ENCODE peak calls at places on chromosomes 12 and 14, in ten cellular contexts. C is stomach, O is GM23338, Q is sigmoid colon, N is spleen, J is transverse colon, U is endothelial cell of umbilical vein, D is esophagus muscularis mucosa, H is HCT116, P is Panc1. Y is an unnamed sample.

GRCh38 chr12:38921025-38921677 is 15.8 kb upstream of the CPNE8 start:
- DNase-seq in C (peak), O (peak), Q (no peak), N (no peak), J (peak), U (peak), D (no peak), H (peak), P (peak), Y (no peak)

GRCh38 chr12:24360057-24360456 is 410.6 kb upstream of the SOX5 start:
- DNase-seq in C (no peak), O (no peak), Q (no peak), N (no peak), J (no peak), U (no peak), D (no peak), H (no peak), P (no peak), Y (no peak)

GRCh38 chr14:71117839-71118743 is 210.8 kb downstream of the PCNX1 start:
- DNase-seq in C (no peak), O (peak), Q (no peak), N (no peak), J (peak), U (no peak), D (no peak), H (no peak), P (no peak), Y (no peak)

GRCh38 chr14:86799244-86799647 is 1193.7 kb downstream of the GALC start:
- DNase-seq in C (no peak), O (no peak), Q (no peak), N (no peak), J (no peak), U (no peak), D (no peak), H (no peak), P (no peak), Y (no peak)

GRCh38 chr14:22428681-22429315 is 160.2 kb downstream of the DAD1 start:
- DNase-seq in C (no peak), O (no peak), Q (no peak), N (no peak), J (no peak), U (peak), D (no peak), H (no peak), P (no peak), Y (no peak)

GRCh38 chr12:91111366-91112321 is at the start of gene LUM:
- DNase-seq in C (no peak), O (peak), Q (no peak), N (no peak), J (no peak), U (peak), D (no peak), H (no peak), P (no peak), Y (no peak)

GRCh38 chr12:40016960-40017359 is 88.9 kb downstream of the SLC2A13 start:
- DNase-seq in C (no peak), O (no peak), Q (no peak), N (no peak), J (peak), U (no peak), D (no peak), H (no peak), P (no peak), Y (no peak)

GRCh38 chr14:54003064-54003463 is 46.4 kb upstream of the BMP4 start:
- DNase-seq in C (no peak), O (no peak), Q (no peak), N (no peak), J (no peak), U (no peak), D (no peak), H (no peak), P (no peak), Y (no peak)

GRCh38 chr14:103099733-103100280 is 5.3 kb downstream of the EXOC3L4 start:
- DNase-seq in C (no peak), O (no peak), Q (no peak), N (no peak), J (no peak), U (no peak), D (no peak), H (no peak), P (no peak), Y (no peak)

GRCh38 chr14:80269338-80269935 is 58.1 kb upstream of the DIO2 start:
- DNase-seq in C (no peak), O (no peak), Q (no peak), N (no peak), J (no peak), U (peak), D (no peak), H (no peak), P (no peak), Y (no peak)

GRCh38 chr14:51367600-51367931 is 127.5 kb downstream of the TMX1 start:
- DNase-seq in C (no peak), O (no peak), Q (no peak), N (no peak), J (no peak), U (peak), D (no peak), H (no peak), P (no peak), Y (no peak)

GRCh38 chr12:106783515-106783914 is 9.0 kb downstream of the RIC8B start:
- DNase-seq in C (no peak), O (no peak), Q (no peak), N (no peak), J (no peak), U (no peak), D (peak), H (no peak), P (no peak), Y (no peak)

GRCh38 chr12:130157998-130158774 is 4.1 kb upstream of the FZD10 start:
- DNase-seq in C (no peak), O (no peak), Q (no peak), N (no peak), J (no peak), U (no peak), D (no peak), H (no peak), P (no peak), Y (no peak)

GRCh38 chr12:96906849-96907664 is at the start of gene NEDD1:
- DNase-seq in C (peak), O (peak), Q (peak), N (peak), J (peak), U (peak), D (peak), H (peak), P (peak), Y (peak)

GRCh38 chr12:96153131-96153724 is 40.9 kb upstream of the ELK3 start:
- DNase-seq in C (no peak), O (peak), Q (no peak), N (no peak), J (no peak), U (no peak), D (no peak), H (no peak), P (no peak), Y (no peak)

GRCh38 chr12:46944104-46944503 is 118.3 kb upstream of the SLC38A4 start:
- DNase-seq in C (no peak), O (no peak), Q (no peak), N (no peak), J (no peak), U (peak), D (no peak), H (peak), P (no peak), Y (no peak)

GRCh38 chr14:51867753-51868152 is 7.3 kb downstream of the GNG2 start:
- DNase-seq in C (no peak), O (no peak), Q (no peak), N (no peak), J (no peak), U (no peak), D (no peak), H (no peak), P (no peak), Y (no peak)

GRCh38 chr14:105480807-105481801 is 5.6 kb upstream of the CRIP1 start:
- DNase-seq in C (peak), O (peak), Q (peak), N (peak), J (peak), U (peak), D (peak), H (peak), P (no peak), Y (no peak)

GRCh38 chr12:87766044-87766443 is 263.2 kb downstream of the C12orf50 start:
- DNase-seq in C (no peak), O (no peak), Q (no peak), N (no peak), J (no peak), U (no peak), D (no peak), H (no peak), P (no peak), Y (no peak)

GRCh38 chr14:101665478-101666078 is 95.9 kb upstream of the PPP2R5C start:
- DNase-seq in C (no peak), O (peak), Q (no peak), N (no peak), J (peak), U (peak), D (no peak), H (peak), P (peak), Y (no peak)

GRCh38 chr12:3077572-3078081 is 448 bp downstream of the TSPAN9 start:
- DNase-seq in C (peak), O (peak), Q (peak), N (no peak), J (peak), U (no peak), D (no peak), H (no peak), P (no peak), Y (no peak)

GRCh38 chr14:94690486-94690885 is 78.3 kb downstream of the SERPINA3 start:
- DNase-seq in C (no peak), O (no peak), Q (peak), N (peak), J (no peak), U (no peak), D (no peak), H (no peak), P (no peak), Y (no peak)

GRCh38 chr12:11771356-11771755 is 121.9 kb downstream of the ETV6 start:
- DNase-seq in C (no peak), O (peak), Q (no peak), N (no peak), J (no peak), U (no peak), D (no peak), H (no peak), P (no peak), Y (no peak)

GRCh38 chr14:81275995-81276698 is 55.4 kb upstream of the GTF2A1 start:
- DNase-seq in C (no peak), O (no peak), Q (no peak), N (no peak), J (no peak), U (no peak), D (peak), H (no peak), P (no peak), Y (no peak)

GRCh38 chr12:37547611-37548010 is 769.0 kb upstream of the ALG10B start:
- DNase-seq in C (no peak), O (no peak), Q (no peak), N (no peak), J (no peak), U (no peak), D (peak), H (no peak), P (no peak), Y (no peak)

GRCh38 chr12:113170926-113171325 is 14.4 kb downstream of the DDX54 start:
- DNase-seq in C (no peak), O (no peak), Q (no peak), N (no peak), J (no peak), U (no peak), D (no peak), H (no peak), P (no peak), Y (no peak)

GRCh38 chr14:78863143-78863542 is 693.0 kb downstream of the NRXN3 start:
- DNase-seq in C (no peak), O (peak), Q (no peak), N (no peak), J (no peak), U (peak), D (no peak), H (no peak), P (no peak), Y (no peak)

GRCh38 chr12:32118806-32119205 is 12.2 kb downstream of the BICD1 start:
- DNase-seq in C (no peak), O (no peak), Q (no peak), N (no peak), J (no peak), U (no peak), D (no peak), H (no peak), P (no peak), Y (no peak)

GRCh38 chr12:32116897-32117296 is 10.2 kb downstream of the BICD1 start:
- DNase-seq in C (no peak), O (no peak), Q (no peak), N (no peak), J (no peak), U (no peak), D (no peak), H (no peak), P (no peak), Y (no peak)

GRCh38 chr12:32120419-32120818 is 13.8 kb downstream of the BICD1 start:
- DNase-seq in C (no peak), O (peak), Q (no peak), N (no peak), J (no peak), U (peak), D (no peak), H (no peak), P (no peak), Y (no peak)

GRCh38 chr12:32110942-32111341 is 4.3 kb downstream of the BICD1 start:
- DNase-seq in C (no peak), O (no peak), Q (no peak), N (no peak), J (no peak), U (no peak), D (no peak), H (no peak), P (no peak), Y (no peak)

GRCh38 chr12:32115404-32116104 is 8.9 kb downstream of the BICD1 start:
- DNase-seq in C (peak), O (no peak), Q (peak), N (no peak), J (peak), U (peak), D (no peak), H (peak), P (peak), Y (no peak)
- H3K4me3 ChIP-seq in C (no peak), O (no peak), Q (peak), N (no peak), J (no peak), U (no peak), D (no peak), H (no peak), P (no peak), Y (no peak)

DNA sequence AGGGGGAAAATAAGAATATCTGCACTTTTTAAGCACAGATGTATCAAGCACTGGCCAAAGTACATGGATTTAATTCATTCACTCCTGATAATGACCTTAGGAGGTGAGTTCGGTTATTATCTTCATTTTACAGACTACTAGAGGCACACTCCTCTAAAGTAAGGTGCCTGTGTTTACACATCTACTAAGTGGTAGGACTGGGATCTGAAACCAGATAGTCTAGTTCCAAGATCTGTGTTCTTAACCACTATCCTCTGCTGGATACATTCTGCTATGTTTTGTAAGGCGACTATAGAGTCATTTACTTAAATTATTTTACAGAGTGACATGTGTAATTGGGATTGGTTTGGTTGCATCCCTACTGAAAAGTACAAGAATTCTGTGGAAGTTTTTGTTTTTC is 175.3 kb downstream of the ESR2 start:
- DNase-seq in C (no peak), O (no peak), Q (no peak), N (no peak), J (no peak), U (no peak), D (no peak), H (no peak), P (no peak), Y (no peak)
- TF ChIP-seq POLR2AphosphoS5 in C (no peak), O (no peak), Q (no peak), N (no peak), J (no peak), U (no peak), D (no peak), H (no peak), P (no peak), Y (no peak)

GRCh38 chr12:32680787-32681186 is 1.7 kb downstream of the DNM1L start:
- DNase-seq in C (no peak), O (no peak), Q (no peak), N (no peak), J (no peak), U (no peak), D (no peak), H (no peak), P (no peak), Y (no peak)
- H3K4me3 ChIP-seq in C (peak), O (peak), Q (peak), N (no peak), J (no peak), U (no peak), D (peak), H (no peak), P (peak), Y (no peak)

GRCh38 chr12:65721541-65722190 is 102.6 kb upstream of the HMGA2 start:
- DNase-seq in C (no peak), O (no peak), Q (no peak), N (no peak), J (no peak), U (no peak), D (no peak), H (no peak), P (no peak), Y (no peak)
- TF ChIP-seq POLR2AphosphoS5 in C (no peak), O (no peak), Q (no peak), N (no peak), J (no peak), U (no peak), D (no peak), H (no peak), P (no peak), Y (no peak)

DNA sequence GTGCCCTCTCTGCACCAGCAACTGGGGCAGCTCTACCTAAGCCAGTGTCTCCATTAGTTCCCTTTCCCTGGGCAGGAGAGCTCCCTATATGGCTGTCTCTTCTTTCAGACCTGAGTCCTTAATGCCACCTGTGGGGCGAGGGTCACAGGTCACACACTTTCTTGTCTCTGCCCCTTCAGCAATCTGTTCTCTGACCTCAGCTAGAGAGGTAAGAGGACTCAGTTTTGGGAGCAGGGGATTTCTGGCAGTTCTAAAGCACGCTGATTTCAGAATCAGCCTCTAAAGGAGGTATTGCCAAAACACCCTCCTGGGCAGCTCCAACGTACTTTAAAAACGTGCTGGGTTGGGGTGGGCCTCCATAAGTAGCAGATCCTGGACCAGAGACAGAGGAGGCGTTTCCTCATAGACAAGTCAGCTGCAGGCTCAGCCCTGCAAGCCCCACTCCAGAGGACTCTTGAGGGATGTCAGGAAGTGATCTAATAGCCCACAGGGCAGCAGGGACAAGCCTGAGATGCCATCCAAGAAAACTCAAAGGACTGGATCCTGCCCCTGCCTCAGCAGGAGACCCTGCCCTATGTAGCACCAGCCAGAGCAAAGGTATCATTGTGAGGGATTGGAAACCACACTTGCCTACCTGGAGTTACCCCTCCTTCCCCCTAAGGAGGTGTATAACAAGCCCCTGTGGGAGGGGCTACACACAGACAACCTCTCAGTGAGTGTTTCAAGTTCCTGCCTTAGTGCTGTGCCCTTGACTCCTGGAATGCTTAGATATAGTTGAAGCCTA is 8.6 kb downstream of the CTDSP2 start:
- DNase-seq in C (no peak), O (peak), Q (no peak), N (no peak), J (no peak), U (peak), D (no peak), H (no peak), P (no peak), Y (no peak)
- H3K4me3 ChIP-seq in C (no peak), O (peak), Q (no peak), N (no peak), J (no peak), U (no peak), D (peak), H (no peak), P (no peak), Y (peak)

GRCh38 chr14:75132374-75133086 is 5.7 kb upstream of the NEK9 start:
- DNase-seq in C (no peak), O (peak), Q (no peak), N (no peak), J (peak), U (peak), D (no peak), H (peak), P (peak), Y (no peak)
- TF ChIP-seq POLR2AphosphoS5 in C (peak), O (no peak), Q (no peak), N (no peak), J (no peak), U (no peak), D (peak), H (peak), P (no peak), Y (peak)

DNA sequence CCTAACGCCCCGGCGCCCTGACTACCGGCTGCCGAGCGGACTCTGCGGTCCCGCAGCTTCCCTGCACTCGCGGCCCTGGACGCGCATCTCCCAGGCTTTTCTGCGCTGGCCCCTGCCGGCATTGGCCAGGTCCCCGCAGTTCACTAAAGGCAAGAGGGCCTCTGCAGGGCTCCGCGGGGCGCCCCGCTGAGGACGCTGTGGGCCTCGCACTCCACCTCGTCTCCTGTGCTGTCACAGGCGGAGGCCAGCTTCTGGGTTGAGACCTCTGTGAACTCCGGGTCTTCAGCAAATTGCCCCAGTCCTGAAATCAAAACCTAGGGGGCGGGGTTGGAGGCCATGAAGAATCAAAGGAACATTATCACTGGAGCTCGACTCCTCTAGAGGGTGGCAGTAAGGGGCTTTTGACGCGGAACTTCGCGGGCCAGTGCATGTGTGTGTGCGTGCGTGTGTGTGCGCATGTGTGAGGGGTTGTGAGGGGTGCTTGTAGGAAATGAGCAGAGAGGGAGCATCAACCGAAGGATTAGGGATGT is 68.5 kb upstream of the CAPRIN2 start:
- DNase-seq in C (peak), O (peak), Q (no peak), N (peak), J (peak), U (no peak), D (no peak), H (no peak), P (no peak), Y (peak)
- H3K4me3 ChIP-seq in C (peak), O (peak), Q (peak), N (peak), J (peak), U (peak), D (peak), H (no peak), P (peak), Y (peak)

DNA sequence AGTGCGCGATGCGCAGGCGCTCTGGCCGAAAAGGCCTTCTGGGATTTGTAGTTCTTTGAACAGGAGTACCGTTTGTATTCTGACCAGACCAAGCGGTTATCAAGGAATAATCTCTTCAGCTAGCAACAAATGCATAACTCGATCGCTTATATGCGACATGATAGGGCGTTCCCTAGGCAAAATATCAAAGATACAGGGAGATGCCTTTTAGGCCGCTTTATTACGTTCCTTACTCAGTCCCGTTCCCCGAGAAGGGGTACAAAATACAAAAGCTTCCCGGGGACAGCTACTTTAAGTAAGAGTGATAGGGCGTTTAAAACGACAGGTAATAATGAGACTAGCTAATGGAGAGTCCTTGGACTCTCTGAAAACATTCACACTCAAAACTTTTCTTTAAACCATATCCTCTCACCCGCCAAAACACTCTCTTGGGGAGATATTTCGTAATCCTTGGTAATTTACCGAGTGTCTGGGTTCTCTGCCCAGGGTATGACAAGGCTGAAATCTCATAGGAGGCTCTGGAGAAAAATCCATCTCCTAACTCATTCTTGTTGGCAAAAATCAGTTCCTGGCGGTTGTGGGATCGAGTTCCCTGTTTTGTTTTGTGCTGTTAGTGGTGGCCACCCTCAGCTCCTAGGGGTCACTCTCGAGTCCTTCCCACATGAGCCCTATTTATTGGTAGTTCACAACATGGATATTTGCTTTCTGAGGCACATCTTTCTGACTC is 412 bp upstream of the SNW1 start:
- DNase-seq in C (no peak), O (peak), Q (peak), N (no peak), J (peak), U (no peak), D (no peak), H (no peak), P (peak), Y (peak)
- TF ChIP-seq POLR2AphosphoS5 in C (no peak), O (no peak), Q (no peak), N (no peak), J (no peak), U (no peak), D (no peak), H (no peak), P (no peak), Y (no peak)

Y was measured in vagina.